ENCODE peak calls at places on chromosomes 13 and 19, in five cellular contexts. S is A549, W is HCT116, Y is GM23338, C is SK-N-SH. A is an unnamed sample.
A peak's percentile ranks its signal among the peaks of the same experiment; 100 is the strongest.

GRCh38 chr13:91017669-91018053 is 329.8 kb upstream of the MIR17HG start:
- DNase-seq in S (peak; percentile 1), W (peak; percentile 31), Y (peak; percentile 37), C (no peak), A (no peak)

GRCh38 chr13:24281188-24282008 is 28.0 kb upstream of the C1QTNF9 start:
- DNase-seq in S (no peak), W (no peak), Y (no peak), C (no peak), A (no peak)

GRCh38 chr13:71902676-71903075 is 35.7 kb upstream of the DACH1 start:
- DNase-seq in S (no peak), W (no peak), Y (peak; percentile 32), C (no peak), A (no peak)

GRCh38 chr13:30932481-30933333 is at the start of gene TEX26:
- DNase-seq in S (no peak), W (no peak), Y (peak; percentile 93), C (no peak), A (no peak)

GRCh38 chr13:68056816-68057710 is 826.9 kb upstream of the PCDH9 start:
- DNase-seq in S (peak; percentile 1), W (no peak), Y (peak; percentile 50), C (no peak), A (no peak)

GRCh38 chr19:23772668-23773063 is 14.0 kb upstream of the ZNF681 start:
- DNase-seq in S (no peak), W (no peak), Y (no peak), C (no peak), A (no peak)

GRCh38 chr13:110869805-110870706 is 44.8 kb downstream of the ANKRD10 start:
- DNase-seq in S (peak; percentile 90), W (peak; percentile 99), Y (peak; percentile 82), C (peak; percentile 58), A (peak; percentile 22)

GRCh38 chr13:113337556-113337955 is 26.4 kb downstream of the GRTP1 start:
- DNase-seq in S (no peak), W (no peak), Y (peak; percentile 59), C (no peak), A (no peak)

GRCh38 chr13:46211521-46212351 is at the start of gene LRRC63:
- DNase-seq in S (peak; percentile 38), W (no peak), Y (peak; percentile 81), C (peak; percentile 91), A (peak; percentile 44)

GRCh38 chr13:104015646-104016396 is 949.6 kb upstream of the SLC10A2 start:
- DNase-seq in S (no peak), W (no peak), Y (no peak), C (no peak), A (no peak)

GRCh38 chr13:102729560-102730275 is 34.9 kb upstream of the METTL21C start:
- DNase-seq in S (peak; percentile 2), W (no peak), Y (peak; percentile 17), C (no peak), A (no peak)

GRCh38 chr13:51614350-51614786 is 30.1 kb downstream of the WDFY2 start:
- DNase-seq in S (no peak), W (no peak), Y (no peak), C (peak; percentile 64), A (peak; percentile 85)

GRCh38 chr13:51921790-51922740 is 60.3 kb downstream of the CCDC70 start:
- DNase-seq in S (no peak), W (no peak), Y (no peak), C (no peak), A (no peak)

GRCh38 chr13:101346161-101346560 is 70.1 kb downstream of the NALCN start:
- DNase-seq in S (no peak), W (no peak), Y (no peak), C (no peak), A (no peak)

GRCh38 chr13:43573787-43574562 is 212.8 kb downstream of the ENOX1 start:
- DNase-seq in S (no peak), W (no peak), Y (no peak), C (no peak), A (no peak)

GRCh38 chr13:47680752-47681151 is 320.3 kb downstream of the SUCLA2 start:
- DNase-seq in S (no peak), W (no peak), Y (no peak), C (no peak), A (no peak)

GRCh38 chr13:53784331-53784730 is 755.7 kb downstream of the OLFM4 start:
- DNase-seq in S (no peak), W (no peak), Y (no peak), C (no peak), A (no peak)

GRCh38 chr13:65959305-65959704 is 1270.8 kb downstream of the PCDH9 start:
- DNase-seq in S (no peak), W (no peak), Y (no peak), C (no peak), A (no peak)

GRCh38 chr13:45674908-45675307 is 27.2 kb upstream of the CBY2 start:
- DNase-seq in S (no peak), W (no peak), Y (peak; percentile 19), C (peak; percentile 24), A (no peak)

GRCh38 chr13:30615851-30616311 is 1.8 kb upstream of the USPL1 start:
- DNase-seq in S (no peak), W (no peak), Y (no peak), C (peak; percentile 26), A (no peak)

GRCh38 chr19:50703915-50704548 is 15.6 kb downstream of the SHANK1 start:
- DNase-seq in S (peak; percentile 68), W (peak; percentile 26), Y (peak; percentile 73), C (no peak), A (no peak)

GRCh38 chr13:91346848-91347211 is 657 bp upstream of the MIR17HG start:
- DNase-seq in S (no peak), W (no peak), Y (peak; percentile 34), C (peak; percentile 21), A (peak; percentile 56)

GRCh38 chr13:19663416-19663979 is 30.0 kb downstream of the MPHOSPH8 start:
- DNase-seq in S (no peak), W (no peak), Y (no peak), C (no peak), A (no peak)

GRCh38 chr13:33110713-33111413 is 94.6 kb downstream of the KL start:
- DNase-seq in S (no peak), W (no peak), Y (no peak), C (no peak), A (no peak)

GRCh38 chr19:18648971-18649310 is 12.1 kb downstream of the KLHL26 start:
- DNase-seq in S (no peak), W (no peak), Y (no peak), C (no peak), A (no peak)

GRCh38 chr13:92390217-92390616 is 836.4 kb upstream of the GPC6 start:
- DNase-seq in S (no peak), W (no peak), Y (no peak), C (no peak), A (no peak)

GRCh38 chr19:1468274-1469199 is 10.5 kb downstream of the C19orf25 start:
- DNase-seq in S (no peak), W (no peak), Y (no peak), C (no peak), A (no peak)

GRCh38 chr19:1469936-1470863 is 8.8 kb downstream of the C19orf25 start:
- DNase-seq in S (no peak), W (peak; percentile 42), Y (peak; percentile 84), C (no peak), A (no peak)

GRCh38 chr19:1470864-1471513 is 8.0 kb downstream of the C19orf25 start:
- DNase-seq in S (no peak), W (no peak), Y (peak; percentile 84), C (no peak), A (no peak)

GRCh38 chr19:1467512-1468273 is 11.3 kb downstream of the C19orf25 start:
- DNase-seq in S (no peak), W (no peak), Y (no peak), C (no peak), A (no peak)

DNA sequence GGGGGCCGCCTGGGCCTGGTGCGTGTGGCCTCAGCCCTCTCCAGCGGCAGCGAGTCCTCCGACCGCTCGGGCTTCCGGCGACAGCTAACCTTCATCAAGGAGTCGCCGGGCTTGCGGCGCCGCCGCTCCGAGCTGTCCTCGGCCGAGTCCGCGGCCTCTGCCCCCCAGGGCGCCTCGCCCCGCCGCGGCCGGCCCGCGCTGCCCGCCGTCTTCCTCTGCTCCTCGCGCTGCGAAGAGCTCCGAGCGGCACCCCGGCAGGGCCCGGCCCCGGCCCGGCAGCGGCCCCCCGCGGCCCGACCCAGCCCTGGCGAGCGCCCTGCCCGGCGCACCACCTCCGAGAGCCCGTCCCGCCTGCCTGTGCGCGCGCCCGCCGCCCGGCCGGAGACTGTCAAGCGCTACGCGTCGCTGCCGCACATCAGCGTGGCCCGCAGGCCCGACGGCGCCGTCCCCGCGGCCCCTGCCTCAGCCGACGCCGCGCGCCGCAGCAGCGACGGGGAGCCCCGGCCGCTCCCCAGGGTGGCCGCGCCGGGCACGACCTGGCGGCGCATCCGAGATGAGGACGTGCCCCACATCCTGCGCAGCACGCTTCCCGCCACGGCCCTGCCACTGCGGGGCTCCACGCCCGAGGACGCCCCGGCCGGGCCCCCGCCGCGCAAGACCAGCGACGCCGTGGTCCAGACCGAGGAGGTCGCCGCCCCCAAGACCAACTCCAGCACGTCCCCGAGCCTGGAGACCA is 9.6 kb downstream of the C19orf25 start:
- DNase-seq in S (no peak), W (no peak), Y (no peak), C (no peak), A (no peak)
- TF ChIP-seq REST in S (no peak), W (no peak), Y (no peak), C (no peak), A (no peak)

GRCh38 chr19:47228168-47228936 is 2.6 kb downstream of the BBC3 start:
- DNase-seq in S (peak; percentile 71), W (no peak), Y (peak; percentile 67), C (peak; percentile 66), A (no peak)
- TF ChIP-seq REST in S (no peak), W (no peak), Y (no peak), C (no peak), A (no peak)

DNA sequence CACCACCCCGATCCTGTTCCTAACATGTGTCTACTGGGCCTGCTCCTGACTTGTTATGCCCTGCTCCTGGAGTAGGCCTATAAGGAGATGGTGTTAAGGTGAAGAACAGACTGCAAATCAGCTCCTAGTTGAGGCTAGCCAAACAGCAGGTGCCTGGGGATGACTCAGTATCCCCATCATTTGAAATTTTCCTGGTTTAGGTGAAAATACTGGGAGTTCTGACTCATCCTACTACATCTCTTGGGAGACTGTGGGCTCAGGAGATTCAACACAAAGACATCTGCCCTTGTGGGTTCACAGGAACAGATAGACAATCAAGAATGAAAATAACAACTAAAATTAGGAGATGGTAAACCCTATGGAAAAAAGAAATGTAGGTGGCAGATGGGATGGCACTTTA is 41.2 kb downstream of the BRD4 start:
- DNase-seq in S (no peak), W (no peak), Y (no peak), C (no peak), A (no peak)
- TF ChIP-seq REST in S (no peak), W (no peak), Y (no peak), C (no peak), A (no peak)

DNA sequence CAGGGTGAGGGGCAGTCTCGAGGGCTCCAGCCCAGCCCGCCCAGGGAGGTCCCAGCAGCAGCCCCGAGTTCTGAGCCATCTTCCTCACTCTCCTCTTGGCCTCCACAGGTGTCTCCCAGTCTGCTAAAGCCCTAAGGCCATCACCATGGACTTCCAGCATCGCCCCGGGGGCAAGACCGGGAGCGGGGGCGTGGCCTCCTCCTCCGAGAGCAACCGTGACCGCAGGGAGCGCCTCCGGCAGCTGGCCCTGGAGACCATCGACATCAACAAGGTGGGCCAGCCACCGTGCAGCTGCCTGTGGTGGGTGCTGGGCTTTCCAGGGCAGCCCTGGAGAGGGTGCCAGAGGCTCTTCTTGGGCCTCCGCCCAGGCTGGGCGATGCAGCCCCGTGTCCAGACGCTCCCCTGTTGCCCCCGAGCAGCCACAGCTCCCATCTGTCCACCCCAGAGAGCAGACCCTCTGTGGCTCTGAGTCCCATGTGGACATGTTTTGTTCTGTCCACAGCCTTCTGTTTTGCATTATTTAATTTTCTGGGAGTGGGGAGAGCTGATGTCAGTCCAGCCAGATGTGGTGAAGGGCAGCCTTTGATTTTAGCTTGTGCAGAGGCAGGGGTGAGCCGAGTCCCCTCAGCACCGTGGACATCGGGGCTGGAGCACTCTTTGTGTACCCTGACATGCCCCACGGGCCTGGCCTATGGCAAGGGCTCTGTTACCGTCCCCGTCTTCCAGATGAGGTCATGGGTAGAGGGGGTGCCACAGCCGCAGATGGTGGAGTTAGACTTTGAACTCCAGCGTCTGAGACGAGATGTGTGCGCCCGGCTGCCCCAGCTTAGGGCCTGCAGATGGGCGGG is 5.6 kb upstream of the AMH start:
- DNase-seq in S (no peak), W (no peak), Y (no peak), C (peak; percentile 93), A (no peak)
- TF ChIP-seq REST in S (no peak), W (no peak), Y (no peak), C (no peak), A (no peak)

A was measured in HL-60.